ENCODE peak calls at places on chromosomes 7 and 10, in six cellular contexts. One of them, this sample, is unnamed.

GRCh38 chr10:48306870-48307531 is 524 bp downstream of the MAPK8 start:
- DNase-seq in nephron progenitor cell: peak; percentile 80
- DNase-seq in stimulated activated CD4-positive, alpha-beta T cell treated with anti-CD3 and anti-CD28 coated beads, Interleukin-1b, Interleukin-23, amount 100 ng/mL, for 24 hours: peak; percentile 26
- DNase-seq in HTR-8/SVneo: peak; percentile 30
- DNase-seq in globus pallidus: no peak
- DNase-seq in mucosa of gallbladder: no peak
- DNase-seq in this sample: no peak

GRCh38 chr7:28155019-28155660 is 25.5 kb downstream of the JAZF1 start:
- DNase-seq in HTR-8/SVneo: no peak
- DNase-seq in stimulated activated CD4-positive, alpha-beta T cell treated with anti-CD3 and anti-CD28 coated beads, Interleukin-1b, Interleukin-23, amount 100 ng/mL, for 24 hours: no peak
- DNase-seq in nephron progenitor cell: no peak
- DNase-seq in globus pallidus: peak; percentile 51
- DNase-seq in mucosa of gallbladder: no peak
- DNase-seq in this sample: no peak

GRCh38 chr7:107430057-107430456 is 39.8 kb upstream of the GPR22 start:
- DNase-seq in HTR-8/SVneo: no peak
- DNase-seq in stimulated activated CD4-positive, alpha-beta T cell treated with anti-CD3 and anti-CD28 coated beads, Interleukin-1b, Interleukin-23, amount 100 ng/mL, for 24 hours: no peak
- DNase-seq in mucosa of gallbladder: no peak
- DNase-seq in nephron progenitor cell: no peak
- DNase-seq in globus pallidus: no peak
- DNase-seq in this sample: no peak

GRCh38 chr10:117431160-117431559 is 55.9 kb upstream of the PDZD8 start:
- DNase-seq in globus pallidus: no peak
- DNase-seq in nephron progenitor cell: no peak
- DNase-seq in stimulated activated CD4-positive, alpha-beta T cell treated with anti-CD3 and anti-CD28 coated beads, Interleukin-1b, Interleukin-23, amount 100 ng/mL, for 24 hours: no peak
- DNase-seq in mucosa of gallbladder: no peak
- DNase-seq in HTR-8/SVneo: peak; percentile 20
- DNase-seq in this sample: no peak

GRCh38 chr7:77991656-77992055 is 193.1 kb downstream of the PHTF2 start:
- DNase-seq in HTR-8/SVneo: no peak
- DNase-seq in mucosa of gallbladder: no peak
- DNase-seq in nephron progenitor cell: no peak
- DNase-seq in stimulated activated CD4-positive, alpha-beta T cell treated with anti-CD3 and anti-CD28 coated beads, Interleukin-1b, Interleukin-23, amount 100 ng/mL, for 24 hours: no peak
- DNase-seq in globus pallidus: no peak
- DNase-seq in this sample: no peak

GRCh38 chr7:64045301-64046040 is at the start of gene ZNF727:
- DNase-seq in nephron progenitor cell: no peak
- DNase-seq in HTR-8/SVneo: peak; percentile 66
- DNase-seq in stimulated activated CD4-positive, alpha-beta T cell treated with anti-CD3 and anti-CD28 coated beads, Interleukin-1b, Interleukin-23, amount 100 ng/mL, for 24 hours: peak; percentile 1
- DNase-seq in globus pallidus: peak; percentile 96
- DNase-seq in mucosa of gallbladder: peak; percentile 72
- DNase-seq in this sample: no peak

GRCh38 chr7:127066974-127067373 is 185.8 kb downstream of the GRM8 start:
- DNase-seq in nephron progenitor cell: no peak
- DNase-seq in mucosa of gallbladder: peak; percentile 14
- DNase-seq in stimulated activated CD4-positive, alpha-beta T cell treated with anti-CD3 and anti-CD28 coated beads, Interleukin-1b, Interleukin-23, amount 100 ng/mL, for 24 hours: no peak
- DNase-seq in globus pallidus: no peak
- DNase-seq in HTR-8/SVneo: no peak
- DNase-seq in this sample: no peak

GRCh38 chr10:123583639-123584418 is 82.3 kb upstream of the GPR26 start:
- DNase-seq in stimulated activated CD4-positive, alpha-beta T cell treated with anti-CD3 and anti-CD28 coated beads, Interleukin-1b, Interleukin-23, amount 100 ng/mL, for 24 hours: no peak
- DNase-seq in mucosa of gallbladder: peak; percentile 81
- DNase-seq in globus pallidus: peak; percentile 58
- DNase-seq in nephron progenitor cell: peak; percentile 87
- DNase-seq in HTR-8/SVneo: peak; percentile 30
- DNase-seq in this sample: peak; percentile 17

GRCh38 chr7:107742678-107743566 is 1.0 kb upstream of the CBLL1 start:
- DNase-seq in HTR-8/SVneo: no peak
- DNase-seq in mucosa of gallbladder: no peak
- DNase-seq in nephron progenitor cell: peak; percentile 59
- DNase-seq in stimulated activated CD4-positive, alpha-beta T cell treated with anti-CD3 and anti-CD28 coated beads, Interleukin-1b, Interleukin-23, amount 100 ng/mL, for 24 hours: no peak
- DNase-seq in globus pallidus: no peak
- DNase-seq in this sample: no peak

GRCh38 chr7:99363286-99363685 is 11.2 kb upstream of the ARPC1B start:
- DNase-seq in nephron progenitor cell: no peak
- DNase-seq in mucosa of gallbladder: no peak
- DNase-seq in HTR-8/SVneo: no peak
- DNase-seq in globus pallidus: no peak
- DNase-seq in stimulated activated CD4-positive, alpha-beta T cell treated with anti-CD3 and anti-CD28 coated beads, Interleukin-1b, Interleukin-23, amount 100 ng/mL, for 24 hours: no peak
- DNase-seq in this sample: no peak

GRCh38 chr10:58531084-58531695 is 18.5 kb downstream of the BICC1 start:
- DNase-seq in globus pallidus: peak; percentile 50
- DNase-seq in stimulated activated CD4-positive, alpha-beta T cell treated with anti-CD3 and anti-CD28 coated beads, Interleukin-1b, Interleukin-23, amount 100 ng/mL, for 24 hours: no peak
- DNase-seq in mucosa of gallbladder: peak; percentile 66
- DNase-seq in HTR-8/SVneo: peak; percentile 6
- DNase-seq in nephron progenitor cell: peak; percentile 72
- DNase-seq in this sample: no peak

GRCh38 chr10:49446031-49446430 is 50.1 kb upstream of the DRGX start:
- DNase-seq in globus pallidus: no peak
- DNase-seq in nephron progenitor cell: no peak
- DNase-seq in HTR-8/SVneo: no peak
- DNase-seq in mucosa of gallbladder: no peak
- DNase-seq in stimulated activated CD4-positive, alpha-beta T cell treated with anti-CD3 and anti-CD28 coated beads, Interleukin-1b, Interleukin-23, amount 100 ng/mL, for 24 hours: no peak
- DNase-seq in this sample: no peak

GRCh38 chr10:94049911-94050310 is 56.2 kb downstream of the PLCE1 start:
- DNase-seq in stimulated activated CD4-positive, alpha-beta T cell treated with anti-CD3 and anti-CD28 coated beads, Interleukin-1b, Interleukin-23, amount 100 ng/mL, for 24 hours: no peak
- DNase-seq in globus pallidus: no peak
- DNase-seq in nephron progenitor cell: no peak
- DNase-seq in mucosa of gallbladder: no peak
- DNase-seq in HTR-8/SVneo: no peak
- DNase-seq in this sample: no peak

GRCh38 chr10:96910488-96911395 is 78.6 kb downstream of the LCOR start:
- DNase-seq in stimulated activated CD4-positive, alpha-beta T cell treated with anti-CD3 and anti-CD28 coated beads, Interleukin-1b, Interleukin-23, amount 100 ng/mL, for 24 hours: no peak
- DNase-seq in globus pallidus: peak; percentile 35
- DNase-seq in mucosa of gallbladder: no peak
- DNase-seq in HTR-8/SVneo: peak; percentile 34
- DNase-seq in nephron progenitor cell: peak; percentile 6
- DNase-seq in this sample: no peak

GRCh38 chr7:66602159-66602558 is 26.5 kb upstream of the KCTD7 start:
- DNase-seq in stimulated activated CD4-positive, alpha-beta T cell treated with anti-CD3 and anti-CD28 coated beads, Interleukin-1b, Interleukin-23, amount 100 ng/mL, for 24 hours: no peak
- DNase-seq in mucosa of gallbladder: no peak
- DNase-seq in nephron progenitor cell: no peak
- DNase-seq in HTR-8/SVneo: no peak
- DNase-seq in globus pallidus: no peak
- DNase-seq in this sample: no peak

GRCh38 chr7:64867863-64868440 is 35.1 kb upstream of the ZNF273 start:
- DNase-seq in mucosa of gallbladder: peak; percentile 7
- DNase-seq in nephron progenitor cell: no peak
- DNase-seq in HTR-8/SVneo: no peak
- DNase-seq in globus pallidus: no peak
- DNase-seq in stimulated activated CD4-positive, alpha-beta T cell treated with anti-CD3 and anti-CD28 coated beads, Interleukin-1b, Interleukin-23, amount 100 ng/mL, for 24 hours: no peak
- DNase-seq in this sample: no peak

GRCh38 chr7:6447589-6448210 is at the start of gene DAGLB:
- DNase-seq in HTR-8/SVneo: peak; percentile 100
- DNase-seq in mucosa of gallbladder: peak; percentile 96
- DNase-seq in globus pallidus: peak; percentile 84
- DNase-seq in stimulated activated CD4-positive, alpha-beta T cell treated with anti-CD3 and anti-CD28 coated beads, Interleukin-1b, Interleukin-23, amount 100 ng/mL, for 24 hours: peak; percentile 93
- DNase-seq in nephron progenitor cell: peak; percentile 98
- DNase-seq in this sample: peak; percentile 46

GRCh38 chr10:71754562-71754961 is 18.8 kb downstream of the VSIR start:
- DNase-seq in nephron progenitor cell: no peak
- DNase-seq in globus pallidus: no peak
- DNase-seq in HTR-8/SVneo: no peak
- DNase-seq in mucosa of gallbladder: no peak
- DNase-seq in stimulated activated CD4-positive, alpha-beta T cell treated with anti-CD3 and anti-CD28 coated beads, Interleukin-1b, Interleukin-23, amount 100 ng/mL, for 24 hours: no peak
- DNase-seq in this sample: no peak

GRCh38 chr7:127535546-127536425 is 49.6 kb downstream of the GCC1 start:
- DNase-seq in nephron progenitor cell: no peak
- DNase-seq in stimulated activated CD4-positive, alpha-beta T cell treated with anti-CD3 and anti-CD28 coated beads, Interleukin-1b, Interleukin-23, amount 100 ng/mL, for 24 hours: no peak
- DNase-seq in HTR-8/SVneo: no peak
- DNase-seq in mucosa of gallbladder: no peak
- DNase-seq in globus pallidus: no peak
- DNase-seq in this sample: no peak

GRCh38 chr10:52526251-52526823 is 212.3 kb downstream of the DKK1 start:
- DNase-seq in mucosa of gallbladder: no peak
- DNase-seq in nephron progenitor cell: no peak
- DNase-seq in globus pallidus: no peak
- DNase-seq in HTR-8/SVneo: no peak
- DNase-seq in stimulated activated CD4-positive, alpha-beta T cell treated with anti-CD3 and anti-CD28 coated beads, Interleukin-1b, Interleukin-23, amount 100 ng/mL, for 24 hours: no peak
- DNase-seq in this sample: peak; percentile 51

GRCh38 chr7:20735346-20736065 is 51.2 kb downstream of the SP8 start:
- DNase-seq in HTR-8/SVneo: no peak
- DNase-seq in nephron progenitor cell: no peak
- DNase-seq in globus pallidus: no peak
- DNase-seq in mucosa of gallbladder: no peak
- DNase-seq in stimulated activated CD4-positive, alpha-beta T cell treated with anti-CD3 and anti-CD28 coated beads, Interleukin-1b, Interleukin-23, amount 100 ng/mL, for 24 hours: no peak
- DNase-seq in this sample: no peak

GRCh38 chr10:131561897-131562296 is 250.4 kb upstream of the TCERG1L start:
- DNase-seq in mucosa of gallbladder: no peak
- DNase-seq in globus pallidus: no peak
- DNase-seq in nephron progenitor cell: no peak
- DNase-seq in HTR-8/SVneo: no peak
- DNase-seq in stimulated activated CD4-positive, alpha-beta T cell treated with anti-CD3 and anti-CD28 coated beads, Interleukin-1b, Interleukin-23, amount 100 ng/mL, for 24 hours: no peak
- DNase-seq in this sample: no peak

GRCh38 chr10:82394122-82394521 is 519.1 kb downstream of the NRG3 start:
- DNase-seq in stimulated activated CD4-positive, alpha-beta T cell treated with anti-CD3 and anti-CD28 coated beads, Interleukin-1b, Interleukin-23, amount 100 ng/mL, for 24 hours: no peak
- DNase-seq in nephron progenitor cell: no peak
- DNase-seq in mucosa of gallbladder: peak; percentile 31
- DNase-seq in globus pallidus: peak; percentile 6
- DNase-seq in HTR-8/SVneo: no peak
- DNase-seq in this sample: no peak